ENCODE peak calls at places on chromosomes 6 and 20, in ten cellular contexts. K, L, T, A, Y, V, U, O, N and F are unnamed samples.

GRCh38 chr20:34532320-34532719 is 16.1 kb downstream of the DYNLRB1 start:
- DNase-seq in K (no peak), L (no peak), T (no peak), A (no peak), Y (no peak), V (no peak), U (no peak), O (peak), N (no peak), F (no peak)

GRCh38 chr6:143290206-143290605 is 160.3 kb downstream of the ADAT2 start:
- DNase-seq in K (no peak), L (no peak), T (no peak), A (no peak), Y (no peak), V (no peak), U (no peak), O (no peak), N (no peak), F (no peak)

GRCh38 chr6:104943781-104944180 is 13.1 kb upstream of the LIN28B start:
- DNase-seq in K (peak), L (no peak), T (no peak), A (peak), Y (no peak), V (no peak), U (no peak), O (no peak), N (no peak), F (no peak)

GRCh38 chr6:20978176-20978614 is 443.9 kb downstream of the CDKAL1 start:
- DNase-seq in K (no peak), L (no peak), T (no peak), A (peak), Y (no peak), V (peak), U (peak), O (no peak), N (no peak), F (no peak)

GRCh38 chr20:64238851-64239387 is 16.6 kb upstream of the PCMTD2 start:
- DNase-seq in K (no peak), L (no peak), T (no peak), A (no peak), Y (no peak), V (no peak), U (no peak), O (peak), N (no peak), F (no peak)

GRCh38 chr20:30594112-30594511 is 663.4 kb upstream of the DEFB115 start:
- DNase-seq in K (no peak), L (no peak), T (no peak), A (no peak), Y (no peak), V (no peak), U (no peak), O (no peak), N (no peak), F (no peak)

GRCh38 chr6:87115402-87116135 is 20.7 kb upstream of the CGA start:
- DNase-seq in K (no peak), L (no peak), T (no peak), A (no peak), Y (no peak), V (no peak), U (no peak), O (no peak), N (no peak), F (no peak)

GRCh38 chr20:63831696-63832686 is 927 bp upstream of the ZBTB46 start:
- DNase-seq in K (no peak), L (no peak), T (no peak), A (peak), Y (peak), V (no peak), U (no peak), O (no peak), N (no peak), F (no peak)

GRCh38 chr6:158083687-158084325 is 84.3 kb downstream of the SERAC1 start:
- DNase-seq in K (no peak), L (no peak), T (no peak), A (no peak), Y (no peak), V (no peak), U (no peak), O (no peak), N (no peak), F (no peak)

GRCh38 chr6:36610576-36611336 is 16.6 kb downstream of the SRSF3 start:
- DNase-seq in K (no peak), L (no peak), T (no peak), A (no peak), Y (no peak), V (no peak), U (no peak), O (peak), N (no peak), F (no peak)

GRCh38 chr6:106612956-106613516 is 16.3 kb downstream of the RTN4IP1 start:
- DNase-seq in K (no peak), L (no peak), T (no peak), A (no peak), Y (no peak), V (no peak), U (no peak), O (no peak), N (no peak), F (no peak)

GRCh38 chr6:130872250-130873095 is 45.3 kb downstream of the SMLR1 start:
- DNase-seq in K (peak), L (peak), T (peak), A (peak), Y (peak), V (peak), U (no peak), O (peak), N (peak), F (peak)